ENCODE peak calls at places on chromosomes 4 and X, in seven cellular contexts. P is left cardiac atrium; I is WTC11; L is activated CD4-positive, alpha-beta T cell treated with anti-CD3 and anti-CD28 coated beads, Interleukin-2, amount 10 ng/mL, durations not matched to agents 7 days and 5 days; O is sciatic nerve; K is ELF-1; H is activated T-helper 1 cell treated with anti-CD3 and anti-CD28 coated beads, Interleukin-2, amount 50 U/mL, for 16 hours. E is an unnamed sample.

GRCh38 chrX:53403535-53403934 is 18.9 kb downstream of the SMC1A start:
- DNase-seq in P (no peak), I (no peak), L (no peak), O (no peak), K (no peak), H (no peak), E (no peak)

GRCh38 chr4:93285346-93285745 is 543.2 kb upstream of the ATOH1 start:
- DNase-seq in P (no peak), I (no peak), L (no peak), O (no peak), K (no peak), H (no peak), E (no peak)

GRCh38 chr4:118969359-118969758 is 80.7 kb downstream of the SYNPO2 start:
- DNase-seq in P (peak), I (peak), L (no peak), O (peak), K (peak), H (no peak), E (peak)

GRCh38 chr4:61202638-61203495 is 2.7 kb downstream of the ADGRL3 start:
- DNase-seq in P (no peak), I (peak), L (no peak), O (no peak), K (peak), H (no peak), E (no peak)

GRCh38 chrX:10769696-10770619 is 149.6 kb upstream of the MID1 start:
- DNase-seq in P (peak), I (no peak), L (no peak), O (no peak), K (peak), H (no peak), E (peak)

GRCh38 chr4:174284181-174284886 is 623 bp downstream of the CEP44 start:
- DNase-seq in P (no peak), I (no peak), L (no peak), O (no peak), K (no peak), H (no peak), E (peak)

GRCh38 chr4:94678896-94679295 is 78.9 kb upstream of the BMPR1B start:
- DNase-seq in P (no peak), I (no peak), L (no peak), O (no peak), K (no peak), H (no peak), E (peak)

GRCh38 chrX:22533898-22534297 is 261.2 kb downstream of the CBLL2 start:
- DNase-seq in P (no peak), I (peak), L (no peak), O (no peak), K (no peak), H (no peak), E (no peak)

GRCh38 chrX:40998123-40998522 is 87.1 kb upstream of the USP9X start:
- DNase-seq in P (no peak), I (no peak), L (no peak), O (no peak), K (no peak), H (no peak), E (no peak)

GRCh38 chr4:114302472-114302871 is 296.1 kb upstream of the UGT8 start:
- DNase-seq in P (no peak), I (no peak), L (no peak), O (no peak), K (peak), H (no peak), E (no peak)

GRCh38 chr4:84814100-84814750 is 152.3 kb downstream of the WDFY3 start:
- DNase-seq in P (no peak), I (no peak), L (no peak), O (no peak), K (no peak), H (no peak), E (peak)

GRCh38 chr4:151205722-151206121 is 71.2 kb upstream of the PRSS48 start:
- DNase-seq in P (no peak), I (no peak), L (no peak), O (no peak), K (no peak), H (no peak), E (no peak)

GRCh38 chr4:124883642-124884041 is 171.1 kb upstream of the ANKRD50 start:
- DNase-seq in P (no peak), I (no peak), L (no peak), O (no peak), K (no peak), H (no peak), E (peak)

GRCh38 chr4:125838924-125839323 is 524.2 kb downstream of the FAT4 start:
- DNase-seq in P (no peak), I (no peak), L (no peak), O (no peak), K (no peak), H (no peak), E (peak)

GRCh38 chr4:25842229-25842840 is 20.5 kb downstream of the SEL1L3 start:
- DNase-seq in P (no peak), I (peak), L (peak), O (no peak), K (no peak), H (no peak), E (no peak)

GRCh38 chrX:80812176-80812575 is 2.5 kb upstream of the BRWD3 start:
- DNase-seq in P (no peak), I (peak), L (peak), O (no peak), K (peak), H (no peak), E (peak)

GRCh38 chr4:6321361-6321760 is 51.7 kb downstream of the WFS1 start:
- DNase-seq in P (no peak), I (no peak), L (no peak), O (no peak), K (no peak), H (no peak), E (no peak)

GRCh38 chr4:74859163-74859562 is 64.8 kb upstream of the BTC start:
- DNase-seq in P (no peak), I (no peak), L (no peak), O (no peak), K (no peak), H (no peak), E (no peak)

GRCh38 chrX:13868481-13869040 is 51.7 kb upstream of the GPM6B start:
- DNase-seq in P (no peak), I (no peak), L (no peak), O (no peak), K (no peak), H (no peak), E (peak)

GRCh38 chr4:129515356-129515755 is 419.4 kb downstream of the C4orf33 start:
- DNase-seq in P (no peak), I (no peak), L (no peak), O (no peak), K (no peak), H (no peak), E (no peak)

GRCh38 chr4:138910201-138910913 is 105.2 kb upstream of the NOCT start:
- DNase-seq in P (no peak), I (no peak), L (no peak), O (no peak), K (no peak), H (no peak), E (peak)

GRCh38 chr4:100510551-100510950 is 7.3 kb downstream of the EMCN start:
- DNase-seq in P (no peak), I (no peak), L (no peak), O (no peak), K (no peak), H (no peak), E (no peak)

GRCh38 chrX:15645266-15645665 is 19.3 kb downstream of the CLTRN start:
- DNase-seq in P (no peak), I (no peak), L (no peak), O (no peak), K (no peak), H (no peak), E (no peak)